ENCODE peak calls at places on chromosomes 16 and 17, in five cellular contexts. One of them, this sample, is unnamed.

GRCh38 chr17:74526681-74527080 is 4.6 kb downstream of the CD300LB start:
- DNase-seq in NCI-H774: no peak
- DNase-seq in HCT116: no peak
- DNase-seq in GF-D8: no peak
- DNase-seq in myocyte: no peak
- DNase-seq in this sample: no peak

GRCh38 chr16:11675561-11676511 is 7.6 kb downstream of the SNN start:
- DNase-seq in NCI-H774: peak; percentile 30
- DNase-seq in HCT116: peak; percentile 72
- DNase-seq in GF-D8: no peak
- DNase-seq in myocyte: peak; percentile 94
- DNase-seq in this sample: no peak

GRCh38 chr17:82235056-82235774 is 6.4 kb downstream of the SLC16A3 start:
- DNase-seq in HCT116: no peak
- DNase-seq in NCI-H774: no peak
- DNase-seq in myocyte: no peak
- DNase-seq in GF-D8: no peak
- DNase-seq in this sample: no peak

GRCh38 chr16:87581867-87582220 is 20.5 kb upstream of the JPH3 start:
- DNase-seq in GF-D8: no peak
- DNase-seq in myocyte: peak; percentile 96
- DNase-seq in HCT116: peak; percentile 51
- DNase-seq in NCI-H774: no peak
- DNase-seq in this sample: peak; percentile 80

GRCh38 chr16:3690991-3691720 is 26.2 kb downstream of the TRAP1 start:
- DNase-seq in GF-D8: no peak
- DNase-seq in HCT116: no peak
- DNase-seq in myocyte: peak; percentile 76
- DNase-seq in NCI-H774: no peak
- DNase-seq in this sample: peak; percentile 86

GRCh38 chr17:34675143-34675542 is 95.8 kb downstream of the TMEM132E start:
- DNase-seq in myocyte: no peak
- DNase-seq in HCT116: no peak
- DNase-seq in GF-D8: no peak
- DNase-seq in NCI-H774: no peak
- DNase-seq in this sample: no peak

GRCh38 chr17:48330386-48330785 is 99.6 kb downstream of the SKAP1 start:
- DNase-seq in GF-D8: no peak
- DNase-seq in HCT116: no peak
- DNase-seq in NCI-H774: no peak
- DNase-seq in myocyte: no peak
- DNase-seq in this sample: no peak

GRCh38 chr17:12619444-12620199 is 46.1 kb upstream of the MYOCD start:
- DNase-seq in NCI-H774: no peak
- DNase-seq in HCT116: no peak
- DNase-seq in myocyte: no peak
- DNase-seq in GF-D8: no peak
- DNase-seq in this sample: no peak

GRCh38 chr17:34579979-34580684 is 750 bp downstream of the TMEM132E start:
- DNase-seq in HCT116: no peak
- DNase-seq in GF-D8: no peak
- DNase-seq in NCI-H774: no peak
- DNase-seq in myocyte: no peak
- DNase-seq in this sample: no peak

GRCh38 chr16:57544129-57544653 is 1.7 kb downstream of the ADGRG5 start:
- DNase-seq in GF-D8: peak; percentile 100
- DNase-seq in myocyte: no peak
- DNase-seq in NCI-H774: no peak
- DNase-seq in HCT116: no peak
- DNase-seq in this sample: peak; percentile 99

GRCh38 chr16:87003414-87003755 is 313.8 kb downstream of the C16orf95 start:
- DNase-seq in GF-D8: no peak
- DNase-seq in HCT116: no peak
- DNase-seq in myocyte: peak; percentile 22
- DNase-seq in NCI-H774: no peak
- DNase-seq in this sample: no peak

GRCh38 chr16:12917653-12918052 is 16.3 kb downstream of the SHISA9 start:
- DNase-seq in GF-D8: no peak
- DNase-seq in HCT116: no peak
- DNase-seq in myocyte: peak; percentile 74
- DNase-seq in NCI-H774: no peak
- DNase-seq in this sample: no peak

GRCh38 chr17:52758481-52758880 is 600.0 kb upstream of the CA10 start:
- DNase-seq in HCT116: no peak
- DNase-seq in GF-D8: no peak
- DNase-seq in NCI-H774: no peak
- DNase-seq in myocyte: no peak
- DNase-seq in this sample: no peak

GRCh38 chr16:70341600-70341999 is 5.1 kb upstream of the DDX19A start:
- DNase-seq in GF-D8: no peak
- DNase-seq in HCT116: no peak
- DNase-seq in NCI-H774: no peak
- DNase-seq in myocyte: no peak
- DNase-seq in this sample: no peak

GRCh38 chr17:76405967-76406647 is 21.7 kb downstream of the SPHK1 start:
- DNase-seq in HCT116: no peak
- DNase-seq in GF-D8: no peak
- DNase-seq in NCI-H774: peak; percentile 87
- DNase-seq in myocyte: no peak
- DNase-seq in this sample: peak; percentile 94

GRCh38 chr17:72266099-72266852 is 145.5 kb downstream of the SOX9 start:
- DNase-seq in myocyte: no peak
- DNase-seq in HCT116: no peak
- DNase-seq in NCI-H774: peak; percentile 22
- DNase-seq in GF-D8: no peak
- DNase-seq in this sample: no peak

GRCh38 chr17:324151-324571 is 28.4 kb downstream of the RPH3AL start:
- DNase-seq in NCI-H774: no peak
- DNase-seq in HCT116: no peak
- DNase-seq in GF-D8: no peak
- DNase-seq in myocyte: no peak
- DNase-seq in this sample: no peak

GRCh38 chr16:10250137-10250850 is 68.1 kb upstream of the GRIN2A start:
- DNase-seq in NCI-H774: no peak
- DNase-seq in HCT116: peak; percentile 7
- DNase-seq in GF-D8: no peak
- DNase-seq in myocyte: no peak
- DNase-seq in this sample: no peak

GRCh38 chr17:58452738-58453137 is 35.4 kb upstream of the RNF43 start:
- DNase-seq in HCT116: no peak
- DNase-seq in myocyte: no peak
- DNase-seq in GF-D8: no peak
- DNase-seq in NCI-H774: no peak
- DNase-seq in this sample: no peak

GRCh38 chr17:37743875-37744632 is 805 bp downstream of the HNF1B start:
- DNase-seq in HCT116: no peak
- DNase-seq in GF-D8: no peak
- DNase-seq in NCI-H774: no peak
- DNase-seq in myocyte: no peak
- DNase-seq in this sample: no peak

GRCh38 chr16:7013990-7014389 is 318.7 kb upstream of the RBFOX1 start:
- DNase-seq in HCT116: no peak
- DNase-seq in myocyte: peak; percentile 9
- DNase-seq in NCI-H774: no peak
- DNase-seq in GF-D8: no peak
- DNase-seq in this sample: peak; percentile 7

GRCh38 chr17:68451650-68452354 is 5.5 kb downstream of the WIPI1 start:
- DNase-seq in HCT116: no peak
- DNase-seq in NCI-H774: no peak
- DNase-seq in myocyte: no peak
- DNase-seq in GF-D8: no peak
- DNase-seq in this sample: no peak